ENCODE peak calls at places on chromosomes 3 and 15, in nine cellular contexts. One of them, this sample, is unnamed.
A peak's percentile ranks its signal among the peaks of the same experiment; 100 is the strongest.

GRCh38 chr3:42499478-42499871 is 3.0 kb upstream of the VIPR1 start:
- DNase-seq in IMR-90: no peak
- DNase-seq in sigmoid colon: peak; percentile 44
- DNase-seq in K562: no peak
- DNase-seq in stomach: peak; percentile 10
- DNase-seq in ovary: no peak
- DNase-seq in esophagus muscularis mucosa: no peak
- DNase-seq in HCT116: no peak
- DNase-seq in upper lobe of left lung: peak; percentile 1
- DNase-seq in this sample: peak; percentile 10

GRCh38 chr3:149204390-149204991 is 17.1 kb downstream of the CP start:
- DNase-seq in IMR-90: no peak
- DNase-seq in sigmoid colon: no peak
- DNase-seq in K562: no peak
- DNase-seq in stomach: no peak
- DNase-seq in ovary: no peak
- DNase-seq in esophagus muscularis mucosa: no peak
- DNase-seq in HCT116: no peak
- DNase-seq in upper lobe of left lung: no peak
- DNase-seq in this sample: no peak

GRCh38 chr15:40279437-40280141 is 3.3 kb downstream of the ANKRD63 start:
- DNase-seq in IMR-90: no peak
- DNase-seq in sigmoid colon: peak; percentile 83
- DNase-seq in K562: peak; percentile 80
- DNase-seq in stomach: peak; percentile 80
- DNase-seq in ovary: peak; percentile 73
- DNase-seq in esophagus muscularis mucosa: no peak
- DNase-seq in HCT116: no peak
- DNase-seq in upper lobe of left lung: peak; percentile 77
- DNase-seq in this sample: peak; percentile 93

GRCh38 chr3:30610702-30611410 is 4.5 kb downstream of the TGFBR2 start:
- DNase-seq in IMR-90: no peak
- DNase-seq in sigmoid colon: no peak
- DNase-seq in K562: no peak
- DNase-seq in stomach: no peak
- DNase-seq in ovary: no peak
- DNase-seq in esophagus muscularis mucosa: no peak
- DNase-seq in HCT116: no peak
- DNase-seq in upper lobe of left lung: no peak
- DNase-seq in this sample: no peak

GRCh38 chr15:99425666-99426301 is 140.0 kb upstream of the MEF2A start:
- DNase-seq in IMR-90: no peak
- DNase-seq in sigmoid colon: peak; percentile 61
- DNase-seq in K562: no peak
- DNase-seq in stomach: peak; percentile 38
- DNase-seq in ovary: no peak
- DNase-seq in esophagus muscularis mucosa: no peak
- DNase-seq in HCT116: no peak
- DNase-seq in upper lobe of left lung: peak; percentile 39
- DNase-seq in this sample: no peak

GRCh38 chr15:89898628-89899302 is 5.0 kb upstream of the AP3S2 start:
- DNase-seq in IMR-90: peak; percentile 47
- DNase-seq in sigmoid colon: no peak
- DNase-seq in K562: peak; percentile 85
- DNase-seq in stomach: peak; percentile 54
- DNase-seq in ovary: no peak
- DNase-seq in esophagus muscularis mucosa: no peak
- DNase-seq in HCT116: peak; percentile 60
- DNase-seq in upper lobe of left lung: peak; percentile 58
- DNase-seq in this sample: no peak

GRCh38 chr3:112293368-112294321 is at the start of gene SLC9C1:
- DNase-seq in IMR-90: peak; percentile 74
- DNase-seq in sigmoid colon: no peak
- DNase-seq in K562: peak; percentile 6
- DNase-seq in stomach: no peak
- DNase-seq in ovary: peak; percentile 59
- DNase-seq in esophagus muscularis mucosa: no peak
- DNase-seq in HCT116: peak; percentile 69
- DNase-seq in upper lobe of left lung: no peak
- DNase-seq in this sample: no peak

GRCh38 chr3:61650276-61650675 is 88.9 kb downstream of the PTPRG start:
- DNase-seq in IMR-90: peak; percentile 85
- DNase-seq in sigmoid colon: peak; percentile 93
- DNase-seq in K562: no peak
- DNase-seq in stomach: no peak
- DNase-seq in ovary: peak; percentile 83
- DNase-seq in esophagus muscularis mucosa: no peak
- DNase-seq in HCT116: no peak
- DNase-seq in upper lobe of left lung: no peak
- DNase-seq in this sample: peak; percentile 59

GRCh38 chr3:108554913-108555571 is 34.2 kb downstream of the CIP2A start:
- DNase-seq in IMR-90: no peak
- DNase-seq in sigmoid colon: no peak
- DNase-seq in K562: no peak
- DNase-seq in stomach: no peak
- DNase-seq in ovary: no peak
- DNase-seq in esophagus muscularis mucosa: no peak
- DNase-seq in HCT116: no peak
- DNase-seq in upper lobe of left lung: no peak
- DNase-seq in this sample: no peak

GRCh38 chr3:108548886-108549285 is 38.5 kb upstream of the MYH15 start:
- DNase-seq in IMR-90: no peak
- DNase-seq in sigmoid colon: no peak
- DNase-seq in K562: no peak
- DNase-seq in stomach: no peak
- DNase-seq in ovary: no peak
- DNase-seq in esophagus muscularis mucosa: no peak
- DNase-seq in HCT116: no peak
- DNase-seq in upper lobe of left lung: no peak
- DNase-seq in this sample: no peak

GRCh38 chr3:108554233-108554632 is 35.0 kb downstream of the CIP2A start:
- DNase-seq in IMR-90: peak; percentile 12
- DNase-seq in sigmoid colon: no peak
- DNase-seq in K562: no peak
- DNase-seq in stomach: no peak
- DNase-seq in ovary: no peak
- DNase-seq in esophagus muscularis mucosa: no peak
- DNase-seq in HCT116: no peak
- DNase-seq in upper lobe of left lung: no peak
- DNase-seq in this sample: no peak

GRCh38 chr3:108555966-108556581 is 33.2 kb downstream of the CIP2A start:
- DNase-seq in IMR-90: no peak
- DNase-seq in sigmoid colon: no peak
- DNase-seq in K562: no peak
- DNase-seq in stomach: no peak
- DNase-seq in ovary: no peak
- DNase-seq in esophagus muscularis mucosa: no peak
- DNase-seq in HCT116: no peak
- DNase-seq in upper lobe of left lung: no peak
- DNase-seq in this sample: no peak

GRCh38 chr3:108552267-108553159 is 36.7 kb downstream of the CIP2A start:
- DNase-seq in IMR-90: peak; percentile 56
- DNase-seq in sigmoid colon: no peak
- DNase-seq in K562: peak; percentile 6
- DNase-seq in stomach: no peak
- DNase-seq in ovary: no peak
- DNase-seq in esophagus muscularis mucosa: no peak
- DNase-seq in HCT116: peak; percentile 19
- DNase-seq in upper lobe of left lung: no peak
- DNase-seq in this sample: no peak
- TF ChIP-seq CTCF in IMR-90: peak; percentile 60
- TF ChIP-seq CTCF in sigmoid colon: peak; percentile 21
- TF ChIP-seq CTCF in K562: no peak
- TF ChIP-seq CTCF in stomach: no peak
- TF ChIP-seq CTCF in ovary: no peak
- TF ChIP-seq CTCF in esophagus muscularis mucosa: peak; percentile 62
- TF ChIP-seq CTCF in HCT116: peak; percentile 26
- TF ChIP-seq CTCF in upper lobe of left lung: peak; percentile 67
- TF ChIP-seq CTCF in this sample: no peak

DNA sequence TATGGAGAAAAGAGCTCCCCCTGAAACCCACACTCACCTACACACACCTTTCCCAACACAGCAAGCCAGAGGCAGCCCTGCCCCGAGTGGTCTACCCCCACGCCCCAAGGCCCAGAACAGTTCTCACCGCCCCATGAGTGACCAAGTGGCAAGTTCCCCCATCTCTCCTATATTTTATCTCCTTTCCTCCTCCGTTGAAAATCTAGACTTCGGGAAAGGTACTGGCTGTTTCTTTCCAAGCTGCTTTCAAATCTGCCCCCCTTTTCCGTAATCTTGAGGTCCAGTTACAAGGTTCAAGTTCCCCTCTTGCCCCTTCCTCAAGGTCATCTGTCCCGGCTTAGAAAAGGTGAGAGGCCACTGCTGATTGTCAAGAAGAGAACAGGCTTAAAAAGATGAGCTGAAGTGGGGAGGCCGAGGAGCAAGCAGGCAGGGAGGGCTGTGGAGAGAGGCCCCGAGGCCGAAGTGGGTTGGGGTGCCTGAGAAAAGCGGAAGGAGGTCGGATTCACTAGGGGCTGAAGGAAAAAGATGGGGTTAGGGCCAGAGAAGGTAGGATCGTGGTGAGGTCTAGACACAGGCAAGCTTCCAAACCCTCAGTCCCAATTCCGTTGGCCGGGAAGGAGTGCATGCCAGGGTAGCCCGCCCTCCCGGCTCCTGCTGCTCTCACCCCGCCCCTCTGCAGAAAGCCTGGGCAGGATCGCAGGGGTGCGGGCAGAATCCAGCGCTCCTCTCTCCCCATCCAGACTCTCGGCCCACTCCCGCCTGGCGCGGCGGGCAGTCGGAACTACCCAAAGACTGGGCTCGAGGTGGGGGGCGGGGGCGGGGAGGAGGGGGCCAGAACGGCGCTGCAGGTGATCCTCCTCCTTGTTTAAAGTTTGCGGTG is 1.7 kb downstream of the SEMA5B start:
- DNase-seq in IMR-90: no peak
- DNase-seq in sigmoid colon: no peak
- DNase-seq in K562: no peak
- DNase-seq in stomach: no peak
- DNase-seq in ovary: peak; percentile 27
- DNase-seq in esophagus muscularis mucosa: no peak
- DNase-seq in HCT116: no peak
- DNase-seq in upper lobe of left lung: no peak
- DNase-seq in this sample: no peak
- H3K4me3 ChIP-seq in IMR-90: no peak overlapping the region
- H3K4me3 ChIP-seq in sigmoid colon: peak overlapping the region; percentile 19
- H3K4me3 ChIP-seq in K562: no peak overlapping the region
- H3K4me3 ChIP-seq in stomach: peak overlapping the region; percentile 69
- H3K4me3 ChIP-seq in ovary: peak overlapping the region; percentile 43
- H3K4me3 ChIP-seq in esophagus muscularis mucosa: peak overlapping the region; percentile 63
- H3K4me3 ChIP-seq in HCT116: no peak overlapping the region
- H3K4me3 ChIP-seq in upper lobe of left lung: peak overlapping the region; percentile 62
- H3K4me3 ChIP-seq in this sample: no peak overlapping the region

GRCh38 chr15:41927516-41927915 is 33.7 kb upstream of the SPTBN5 start:
- DNase-seq in IMR-90: no peak
- DNase-seq in sigmoid colon: no peak
- DNase-seq in K562: no peak
- DNase-seq in stomach: no peak
- DNase-seq in ovary: no peak
- DNase-seq in esophagus muscularis mucosa: no peak
- DNase-seq in HCT116: no peak
- DNase-seq in upper lobe of left lung: no peak
- DNase-seq in this sample: no peak

GRCh38 chr15:41930221-41930866 is 36.5 kb upstream of the SPTBN5 start:
- DNase-seq in IMR-90: peak; percentile 97
- DNase-seq in sigmoid colon: no peak
- DNase-seq in K562: no peak
- DNase-seq in stomach: no peak
- DNase-seq in ovary: no peak
- DNase-seq in esophagus muscularis mucosa: no peak
- DNase-seq in HCT116: peak; percentile 31
- DNase-seq in upper lobe of left lung: peak; percentile 71
- DNase-seq in this sample: no peak

GRCh38 chr15:41930867-41931222 is 37.0 kb upstream of the SPTBN5 start:
- DNase-seq in IMR-90: no peak
- DNase-seq in sigmoid colon: no peak
- DNase-seq in K562: no peak
- DNase-seq in stomach: no peak
- DNase-seq in ovary: no peak
- DNase-seq in esophagus muscularis mucosa: no peak
- DNase-seq in HCT116: no peak
- DNase-seq in upper lobe of left lung: no peak
- DNase-seq in this sample: no peak

GRCh38 chr15:41928100-41928499 is 34.2 kb upstream of the SPTBN5 start:
- DNase-seq in IMR-90: no peak
- DNase-seq in sigmoid colon: no peak
- DNase-seq in K562: no peak
- DNase-seq in stomach: no peak
- DNase-seq in ovary: no peak
- DNase-seq in esophagus muscularis mucosa: no peak
- DNase-seq in HCT116: no peak
- DNase-seq in upper lobe of left lung: no peak
- DNase-seq in this sample: no peak

DNA sequence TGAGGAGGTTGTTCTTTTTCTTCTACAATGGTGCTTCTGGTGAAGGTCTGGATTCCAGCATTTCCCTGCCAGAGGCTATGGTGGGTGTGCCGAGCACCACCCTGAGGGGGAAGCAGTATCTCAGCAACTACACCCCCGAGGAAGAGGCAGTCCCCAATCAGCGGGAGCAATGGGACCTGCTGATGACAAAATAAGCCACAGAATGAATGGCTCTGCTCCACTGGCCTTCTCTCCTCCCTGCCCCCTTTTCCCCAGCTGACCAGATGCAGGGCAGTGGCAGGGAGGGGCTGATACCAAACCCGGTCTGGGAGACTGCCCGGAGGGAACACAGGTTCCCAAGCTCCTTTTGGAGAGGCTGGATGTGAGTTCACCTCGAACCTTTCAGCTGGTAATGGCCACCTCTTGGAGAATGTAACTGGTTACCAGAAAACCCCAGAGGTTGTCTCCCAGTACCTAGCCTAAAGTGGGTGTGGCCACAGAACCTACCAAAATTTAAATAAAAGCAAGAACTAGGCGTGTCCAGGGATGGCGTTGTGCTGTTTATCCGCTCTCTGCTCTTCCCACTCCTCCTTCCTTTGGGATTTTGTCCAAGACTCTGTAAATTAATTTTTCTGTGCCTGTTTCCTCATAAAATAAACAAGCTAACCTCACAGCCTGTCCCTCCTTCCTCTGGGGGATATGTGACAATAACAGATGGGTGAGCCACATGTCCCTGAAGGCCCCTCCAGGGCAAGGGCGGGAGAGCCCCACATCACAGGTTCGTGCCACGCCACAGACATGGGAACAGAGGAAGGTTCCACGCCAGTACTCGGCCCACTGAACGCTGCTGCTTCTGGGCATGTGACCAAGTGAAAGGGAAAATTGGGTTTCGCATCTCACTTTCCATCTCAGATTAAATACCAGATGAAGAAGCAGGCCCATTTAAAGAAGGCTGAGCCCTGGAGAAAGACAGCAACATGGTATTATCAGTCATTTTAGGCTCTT is 35.1 kb upstream of the SPTBN5 start:
- DNase-seq in IMR-90: no peak
- DNase-seq in sigmoid colon: no peak
- DNase-seq in K562: no peak
- DNase-seq in stomach: peak; percentile 34
- DNase-seq in ovary: no peak
- DNase-seq in esophagus muscularis mucosa: no peak
- DNase-seq in HCT116: no peak
- DNase-seq in upper lobe of left lung: peak; percentile 42
- DNase-seq in this sample: peak; percentile 74
- TF ChIP-seq POLR2A in IMR-90: no peak
- TF ChIP-seq POLR2A in sigmoid colon: no peak
- TF ChIP-seq POLR2A in K562: no peak
- TF ChIP-seq POLR2A in stomach: no peak
- TF ChIP-seq POLR2A in ovary: no peak
- TF ChIP-seq POLR2A in esophagus muscularis mucosa: no peak
- TF ChIP-seq POLR2A in HCT116: no peak
- TF ChIP-seq POLR2A in upper lobe of left lung: no peak
- TF ChIP-seq POLR2A in this sample: no peak

GRCh38 chr3:49702672-49703071 is 13.3 kb downstream of the RNF123 start:
- DNase-seq in IMR-90: no peak
- DNase-seq in sigmoid colon: no peak
- DNase-seq in K562: no peak
- DNase-seq in stomach: no peak
- DNase-seq in ovary: no peak
- DNase-seq in esophagus muscularis mucosa: no peak
- DNase-seq in HCT116: no peak
- DNase-seq in upper lobe of left lung: no peak
- DNase-seq in this sample: no peak

GRCh38 chr3:49704629-49705028 is 14.9 kb downstream of the AMIGO3 start:
- DNase-seq in IMR-90: no peak
- DNase-seq in sigmoid colon: no peak
- DNase-seq in K562: no peak
- DNase-seq in stomach: no peak
- DNase-seq in ovary: no peak
- DNase-seq in esophagus muscularis mucosa: no peak
- DNase-seq in HCT116: no peak
- DNase-seq in upper lobe of left lung: no peak
- DNase-seq in this sample: no peak

GRCh38 chr3:49705390-49705960 is 14.0 kb downstream of the AMIGO3 start:
- DNase-seq in IMR-90: no peak
- DNase-seq in sigmoid colon: no peak
- DNase-seq in K562: no peak
- DNase-seq in stomach: no peak
- DNase-seq in ovary: no peak
- DNase-seq in esophagus muscularis mucosa: no peak
- DNase-seq in HCT116: no peak
- DNase-seq in upper lobe of left lung: no peak
- DNase-seq in this sample: no peak

GRCh38 chr3:49703443-49703927 is 14.1 kb downstream of the RNF123 start:
- DNase-seq in IMR-90: peak; percentile 62
- DNase-seq in sigmoid colon: peak; percentile 80
- DNase-seq in K562: peak; percentile 71
- DNase-seq in stomach: peak; percentile 71
- DNase-seq in ovary: peak; percentile 59
- DNase-seq in esophagus muscularis mucosa: no peak
- DNase-seq in HCT116: peak; percentile 22
- DNase-seq in upper lobe of left lung: peak; percentile 65
- DNase-seq in this sample: no peak

DNA sequence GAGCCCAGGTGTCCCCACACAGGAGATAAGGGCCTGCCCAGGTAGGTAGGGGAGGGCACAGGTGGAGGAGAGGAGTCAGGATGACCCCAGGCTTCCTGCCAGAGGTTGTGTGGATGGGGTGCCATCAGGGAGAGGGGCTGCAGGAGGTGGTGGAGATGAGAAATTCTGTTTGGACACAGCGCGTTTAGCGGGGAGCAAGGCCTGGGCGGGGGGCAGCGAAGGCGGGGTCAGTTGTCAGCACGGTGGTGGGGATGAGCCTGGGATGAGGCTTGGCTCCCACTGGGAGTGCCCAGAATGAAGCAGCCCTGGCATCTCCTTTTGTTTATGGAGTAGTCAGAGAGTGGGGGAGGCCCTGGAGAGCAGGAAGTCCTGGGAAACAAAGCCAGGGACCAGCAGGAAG is 14.6 kb downstream of the RNF123 start:
- DNase-seq in IMR-90: no peak
- DNase-seq in sigmoid colon: no peak
- DNase-seq in K562: no peak
- DNase-seq in stomach: no peak
- DNase-seq in ovary: no peak
- DNase-seq in esophagus muscularis mucosa: no peak
- DNase-seq in HCT116: no peak
- DNase-seq in upper lobe of left lung: no peak
- DNase-seq in this sample: no peak
- TF ChIP-seq CTCF in IMR-90: no peak
- TF ChIP-seq CTCF in sigmoid colon: no peak
- TF ChIP-seq CTCF in K562: no peak
- TF ChIP-seq CTCF in stomach: no peak
- TF ChIP-seq CTCF in ovary: no peak
- TF ChIP-seq CTCF in esophagus muscularis mucosa: no peak
- TF ChIP-seq CTCF in HCT116: no peak
- TF ChIP-seq CTCF in upper lobe of left lung: no peak
- TF ChIP-seq CTCF in this sample: no peak